ENCODE peak calls at places on chromosomes 12 and 14, in six cellular contexts. E is K562, N is H1, K is SK-N-SH, W is HepG2, Q is GM12878. I is an unnamed sample.

GRCh38 chr12:19946549-19946948 is 421.8 kb upstream of the PDE3A start:
- DNase-seq in E (no peak), K (no peak), N (no peak), Q (no peak), W (no peak), I (no peak)

GRCh38 chr14:105848570-105848969 is 322.2 kb downstream of the TMEM121 start:
- DNase-seq in W (no peak), K (no peak), Q (no peak), N (no peak), E (no peak), I (no peak)

GRCh38 chr12:78421011-78421410 is 443.6 kb upstream of the SYT1 start:
- DNase-seq in Q (no peak), W (no peak), N (no peak), E (no peak), K (no peak), I (no peak)

GRCh38 chr12:111597731-111598636 is 1.1 kb downstream of the ATXN2 start:
- DNase-seq in E (peak; percentile 75), N (no peak), K (peak; percentile 88), W (no peak), Q (no peak), I (peak; percentile 51)

GRCh38 chr12:92136883-92137582 is 8.6 kb downstream of the BTG1 start:
- DNase-seq in K (no peak), E (no peak), Q (no peak), W (peak; percentile 65), N (no peak), I (no peak)

GRCh38 chr12:88035907-88036289 is 6.7 kb upstream of the C12orf50 start:
- DNase-seq in Q (no peak), N (no peak), E (no peak), K (no peak), W (no peak), I (no peak)

GRCh38 chr14:30770376-30770775 is 104.0 kb upstream of the COCH start:
- DNase-seq in Q (no peak), K (no peak), N (no peak), W (no peak), E (no peak), I (no peak)

GRCh38 chr14:77707355-77707723 is 484 bp downstream of the ALKBH1 start:
- DNase-seq in E (peak; percentile 31), W (peak; percentile 14), Q (no peak), N (no peak), K (peak; percentile 49), I (peak; percentile 18)

GRCh38 chr12:6536894-6537579 is 2.7 kb downstream of the GAPDH start:
- DNase-seq in K (no peak), Q (no peak), N (no peak), W (peak; percentile 3), E (no peak), I (peak; percentile 22)

GRCh38 chr14:102378830-102379229 is 16.1 kb downstream of the TECPR2 start:
- DNase-seq in E (no peak), Q (no peak), K (no peak), N (no peak), W (no peak), I (no peak)

GRCh38 chr12:91401190-91401589 is 218.6 kb upstream of the DCN start:
- DNase-seq in Q (no peak), N (no peak), E (no peak), W (no peak), K (no peak), I (no peak)

GRCh38 chr12:88925370-88925915 is 345.2 kb upstream of the KITLG start:
- DNase-seq in K (no peak), W (no peak), N (no peak), Q (no peak), E (no peak), I (no peak)

GRCh38 chr14:91113829-91114078 is at the start of gene DGLUCY:
- DNase-seq in W (no peak), N (no peak), K (peak; percentile 84), E (peak; percentile 68), Q (no peak), I (no peak)

GRCh38 chr14:58747181-58747580 is 109.4 kb downstream of the DACT1 start:
- DNase-seq in W (no peak), N (no peak), E (no peak), Q (no peak), K (no peak), I (peak; percentile 97)

GRCh38 chr12:104493504-104493903 is 36.8 kb downstream of the CHST11 start:
- DNase-seq in K (no peak), W (no peak), N (no peak), E (no peak), Q (no peak), I (no peak)

GRCh38 chr14:51004801-51005526 is 60.7 kb upstream of the PYGL start:
- DNase-seq in K (no peak), E (no peak), W (peak; percentile 66), N (no peak), Q (no peak), I (no peak)

GRCh38 chr12:131989021-131989420 is 39.3 kb downstream of the EP400 start:
- DNase-seq in W (no peak), K (no peak), Q (no peak), N (no peak), E (no peak), I (no peak)

GRCh38 chr12:91327136-91327535 is 144.5 kb upstream of the DCN start:
- DNase-seq in W (no peak), K (no peak), E (no peak), N (no peak), Q (no peak), I (no peak)

GRCh38 chr14:68785817-68786490 is 6.9 kb downstream of the ZFP36L1 start:
- DNase-seq in N (no peak), Q (no peak), E (peak; percentile 60), K (no peak), W (no peak), I (no peak)

GRCh38 chr12:53122961-53123468 is 19.7 kb downstream of the SOAT2 start:
- DNase-seq in W (no peak), Q (no peak), K (peak; percentile 62), E (no peak), N (no peak), I (no peak)

GRCh38 chr12:123960029-123960428 is 12.6 kb downstream of the CCDC92 start:
- DNase-seq in E (no peak), K (no peak), W (no peak), N (no peak), Q (no peak), I (no peak)

GRCh38 chr12:71195338-71195896 is 37.6 kb upstream of the TSPAN8 start:
- DNase-seq in E (no peak), W (no peak), Q (no peak), K (no peak), N (no peak), I (no peak)
- TF ChIP-seq GABPA in E (no peak), W (no peak), Q (no peak), K (no peak), N (no peak), I (no peak)

GRCh38 chr14:74476607-74477006 is 16.5 kb downstream of the NPC2 start:
- DNase-seq in N (no peak), K (no peak), Q (no peak), E (no peak), W (no peak), I (no peak)
- TF ChIP-seq GABPA in N (no peak), K (no peak), Q (no peak), E (no peak), W (no peak), I (no peak)

DNA sequence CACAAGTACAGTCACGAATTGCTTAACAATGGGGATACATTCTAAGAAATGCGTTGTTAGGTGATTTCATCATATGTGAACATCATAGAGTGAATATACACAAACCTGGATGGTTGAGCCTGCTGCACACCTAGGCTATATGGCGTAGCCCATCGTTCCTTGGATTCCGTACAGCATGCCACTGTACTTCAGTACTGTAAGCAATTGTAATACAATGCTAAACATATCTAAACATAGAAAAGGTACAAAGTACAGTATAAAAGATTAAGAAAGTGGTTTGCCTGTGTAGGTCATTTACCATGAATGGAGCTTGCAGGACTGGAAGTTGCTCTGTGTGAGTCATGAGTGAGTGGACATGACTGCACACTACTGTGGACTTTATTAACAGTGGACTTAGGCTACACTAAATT is 286.2 kb downstream of the CACNA1C start:
- DNase-seq in Q (no peak), W (no peak), E (no peak), K (no peak), N (no peak), I (no peak)
- TF ChIP-seq GABPA in Q (no peak), W (no peak), E (no peak), K (no peak), N (no peak), I (no peak)

GRCh38 chr14:88411039-88411438 is 25.6 kb downstream of the SPATA7 start:
- DNase-seq in E (peak; percentile 2), W (peak; percentile 67), N (no peak), Q (no peak), K (no peak), I (no peak)
- TF ChIP-seq GABPA in E (no peak), W (peak; percentile 35), N (no peak), Q (no peak), K (no peak), I (no peak)

I was measured in HL-60.